ENCODE peak calls at places on chromosome 17, in five cellular contexts. One of them, this sample, is unnamed.

GRCh38 chr17:35416659-35417058 is 15.6 kb downstream of the SLFN12 start:
- DNase-seq in fibroblast of mammary gland: no peak
- DNase-seq in gastrocnemius medialis: no peak
- DNase-seq in A549: no peak
- DNase-seq in OCI-LY7: no peak
- DNase-seq in this sample: no peak

GRCh38 chr17:1375615-1376014 is 24.4 kb downstream of the YWHAE start:
- DNase-seq in fibroblast of mammary gland: no peak
- DNase-seq in gastrocnemius medialis: no peak
- DNase-seq in A549: no peak
- DNase-seq in OCI-LY7: no peak
- DNase-seq in this sample: no peak

GRCh38 chr17:70074236-70074830 is 692 bp upstream of the KCNJ16 start:
- DNase-seq in fibroblast of mammary gland: no peak
- DNase-seq in gastrocnemius medialis: no peak
- DNase-seq in A549: no peak
- DNase-seq in OCI-LY7: no peak
- DNase-seq in this sample: no peak

GRCh38 chr17:28388106-28388505 is 16.6 kb downstream of the SARM1 start:
- DNase-seq in fibroblast of mammary gland: no peak
- DNase-seq in gastrocnemius medialis: no peak
- DNase-seq in A549: no peak
- DNase-seq in OCI-LY7: no peak
- DNase-seq in this sample: no peak

GRCh38 chr17:2964831-2965230 is 98.6 kb downstream of the OR1D5 start:
- DNase-seq in fibroblast of mammary gland: no peak
- DNase-seq in gastrocnemius medialis: no peak
- DNase-seq in A549: no peak
- DNase-seq in OCI-LY7: no peak
- DNase-seq in this sample: no peak

GRCh38 chr17:63350364-63350763 is 95.7 kb downstream of the CYB561 start:
- DNase-seq in fibroblast of mammary gland: no peak
- DNase-seq in gastrocnemius medialis: no peak
- DNase-seq in A549: no peak
- DNase-seq in OCI-LY7: no peak
- DNase-seq in this sample: no peak

GRCh38 chr17:51435171-51435552 is 174.8 kb downstream of the UTP18 start:
- DNase-seq in fibroblast of mammary gland: no peak
- DNase-seq in gastrocnemius medialis: no peak
- DNase-seq in A549: no peak
- DNase-seq in OCI-LY7: no peak
- DNase-seq in this sample: no peak

GRCh38 chr17:38463451-38463858 is 35.2 kb downstream of the ARHGAP23 start:
- DNase-seq in fibroblast of mammary gland: no peak
- DNase-seq in gastrocnemius medialis: peak; percentile 53
- DNase-seq in A549: no peak
- DNase-seq in OCI-LY7: no peak
- DNase-seq in this sample: no peak

GRCh38 chr17:17377071-17377487 is 73.9 kb downstream of the NT5M start:
- DNase-seq in fibroblast of mammary gland: no peak
- DNase-seq in gastrocnemius medialis: no peak
- DNase-seq in A549: no peak
- DNase-seq in OCI-LY7: no peak
- DNase-seq in this sample: no peak

GRCh38 chr17:51120357-51120738 is 320 bp downstream of the SPAG9 start:
- DNase-seq in fibroblast of mammary gland: no peak
- DNase-seq in gastrocnemius medialis: peak; percentile 54
- DNase-seq in A549: peak; percentile 55
- DNase-seq in OCI-LY7: peak; percentile 74
- DNase-seq in this sample: peak; percentile 32

GRCh38 chr17:64296246-64296645 is 33.2 kb upstream of the TEX2 start:
- DNase-seq in fibroblast of mammary gland: no peak
- DNase-seq in gastrocnemius medialis: no peak
- DNase-seq in A549: no peak
- DNase-seq in OCI-LY7: no peak
- DNase-seq in this sample: no peak

GRCh38 chr17:45341389-45342158 is 24.8 kb upstream of the MAP3K14 start:
- DNase-seq in fibroblast of mammary gland: peak; percentile 99
- DNase-seq in gastrocnemius medialis: peak; percentile 33
- DNase-seq in A549: peak; percentile 94
- DNase-seq in OCI-LY7: no peak
- DNase-seq in this sample: peak; percentile 84

GRCh38 chr17:3025421-3026124 is 37.8 kb downstream of the OR1D5 start:
- DNase-seq in fibroblast of mammary gland: no peak
- DNase-seq in gastrocnemius medialis: no peak
- DNase-seq in A549: no peak
- DNase-seq in OCI-LY7: no peak
- DNase-seq in this sample: no peak

GRCh38 chr17:36661047-36661666 is 59.8 kb downstream of the MRM1 start:
- DNase-seq in fibroblast of mammary gland: no peak
- DNase-seq in gastrocnemius medialis: no peak
- DNase-seq in A549: no peak
- DNase-seq in OCI-LY7: no peak
- DNase-seq in this sample: no peak

GRCh38 chr17:41367426-41368075 is 2.1 kb downstream of the KRT33B start:
- DNase-seq in fibroblast of mammary gland: peak; percentile 23
- DNase-seq in gastrocnemius medialis: no peak
- DNase-seq in A549: no peak
- DNase-seq in OCI-LY7: no peak
- DNase-seq in this sample: peak; percentile 34

GRCh38 chr17:6752068-6752909 is 3.6 kb upstream of the XAF1 start:
- DNase-seq in fibroblast of mammary gland: peak; percentile 100
- DNase-seq in gastrocnemius medialis: peak; percentile 36
- DNase-seq in A549: no peak
- DNase-seq in OCI-LY7: no peak
- DNase-seq in this sample: peak; percentile 100

GRCh38 chr17:79923974-79924638 is 84.9 kb upstream of the CBX4 start:
- DNase-seq in fibroblast of mammary gland: no peak
- DNase-seq in gastrocnemius medialis: no peak
- DNase-seq in A549: peak; percentile 77
- DNase-seq in OCI-LY7: peak; percentile 55
- DNase-seq in this sample: peak; percentile 47

GRCh38 chr17:80979547-80980378 is 11.9 kb upstream of the CHMP6 start:
- DNase-seq in fibroblast of mammary gland: no peak
- DNase-seq in gastrocnemius medialis: no peak
- DNase-seq in A549: no peak
- DNase-seq in OCI-LY7: no peak
- DNase-seq in this sample: no peak

GRCh38 chr17:80981929-80982425 is 9.7 kb upstream of the CHMP6 start:
- DNase-seq in fibroblast of mammary gland: no peak
- DNase-seq in gastrocnemius medialis: no peak
- DNase-seq in A549: no peak
- DNase-seq in OCI-LY7: no peak
- DNase-seq in this sample: no peak

GRCh38 chr17:80978499-80979497 is 12.8 kb upstream of the CHMP6 start:
- DNase-seq in fibroblast of mammary gland: no peak
- DNase-seq in gastrocnemius medialis: no peak
- DNase-seq in A549: no peak
- DNase-seq in OCI-LY7: no peak
- DNase-seq in this sample: no peak

GRCh38 chr17:80981062-80981902 is 10.4 kb upstream of the CHMP6 start:
- DNase-seq in fibroblast of mammary gland: no peak
- DNase-seq in gastrocnemius medialis: no peak
- DNase-seq in A549: no peak
- DNase-seq in OCI-LY7: peak; percentile 51
- DNase-seq in this sample: no peak

DNA sequence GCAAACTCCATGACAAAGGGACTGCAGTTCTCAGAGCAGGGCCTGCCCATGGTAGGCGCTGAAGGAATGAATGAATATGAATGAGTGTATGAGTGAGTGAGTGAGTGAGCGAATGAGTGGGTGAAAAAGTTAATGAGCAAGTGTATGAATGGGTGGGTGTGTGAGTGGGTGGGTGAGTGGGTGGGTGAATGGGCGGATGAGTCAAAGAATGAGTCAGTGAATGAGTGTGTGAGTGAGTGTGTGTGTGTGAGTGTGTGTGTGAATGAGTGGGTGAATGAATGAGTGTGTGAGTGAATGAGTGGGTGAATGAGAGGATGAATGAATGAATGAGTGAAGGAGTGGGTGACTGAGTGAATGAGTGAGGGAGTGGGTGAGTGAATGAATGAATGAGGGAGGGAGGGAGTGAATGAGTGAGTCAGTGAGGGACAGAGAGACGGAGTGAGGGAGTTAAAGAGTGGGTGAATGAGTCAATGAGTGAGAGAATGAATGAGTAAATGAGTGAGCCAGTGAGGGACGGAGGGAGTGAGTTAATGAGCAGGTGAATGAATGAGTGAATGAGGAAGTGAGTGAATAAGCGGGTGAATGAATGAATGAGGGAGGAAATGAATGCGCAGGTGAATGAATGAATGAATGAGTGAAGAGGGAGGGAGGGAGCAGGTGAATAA is 11.1 kb upstream of the CHMP6 start:
- DNase-seq in fibroblast of mammary gland: peak; percentile 60
- DNase-seq in gastrocnemius medialis: no peak
- DNase-seq in A549: peak; percentile 48
- DNase-seq in OCI-LY7: no peak
- DNase-seq in this sample: no peak
- H3K4me3 ChIP-seq in fibroblast of mammary gland: no peak overlapping the region
- H3K4me3 ChIP-seq in gastrocnemius medialis: no peak overlapping the region
- H3K4me3 ChIP-seq in A549: peak overlapping the region; percentile 41
- H3K4me3 ChIP-seq in OCI-LY7: no peak overlapping the region
- H3K4me3 ChIP-seq in this sample: no peak overlapping the region

GRCh38 chr17:57323391-57323790 is 67.1 kb downstream of the MSI2 start:
- DNase-seq in fibroblast of mammary gland: no peak
- DNase-seq in gastrocnemius medialis: peak; percentile 34
- DNase-seq in A549: no peak
- DNase-seq in OCI-LY7: no peak
- DNase-seq in this sample: no peak

GRCh38 chr17:57317016-57317415 is 60.7 kb downstream of the MSI2 start:
- DNase-seq in fibroblast of mammary gland: no peak
- DNase-seq in gastrocnemius medialis: no peak
- DNase-seq in A549: no peak
- DNase-seq in OCI-LY7: no peak
- DNase-seq in this sample: no peak

GRCh38 chr17:57316361-57316760 is 60.0 kb downstream of the MSI2 start:
- DNase-seq in fibroblast of mammary gland: no peak
- DNase-seq in gastrocnemius medialis: no peak
- DNase-seq in A549: no peak
- DNase-seq in OCI-LY7: no peak
- DNase-seq in this sample: no peak

GRCh38 chr17:57324060-57324459 is 67.7 kb downstream of the MSI2 start:
- DNase-seq in fibroblast of mammary gland: no peak
- DNase-seq in gastrocnemius medialis: no peak
- DNase-seq in A549: no peak
- DNase-seq in OCI-LY7: no peak
- DNase-seq in this sample: no peak

GRCh38 chr17:57319806-57320205 is 63.5 kb downstream of the MSI2 start:
- DNase-seq in fibroblast of mammary gland: no peak
- DNase-seq in gastrocnemius medialis: no peak
- DNase-seq in A549: no peak
- DNase-seq in OCI-LY7: no peak
- DNase-seq in this sample: no peak
- TF ChIP-seq CTCF in fibroblast of mammary gland: no peak
- TF ChIP-seq CTCF in gastrocnemius medialis: no peak
- TF ChIP-seq CTCF in A549: no peak
- TF ChIP-seq CTCF in OCI-LY7: no peak
- TF ChIP-seq CTCF in this sample: no peak

GRCh38 chr17:11488407-11488806 is 109.9 kb upstream of the DNAH9 start:
- DNase-seq in fibroblast of mammary gland: no peak
- DNase-seq in gastrocnemius medialis: no peak
- DNase-seq in A549: no peak
- DNase-seq in OCI-LY7: no peak
- DNase-seq in this sample: no peak
- H3K4me3 ChIP-seq in fibroblast of mammary gland: no peak overlapping the region
- H3K4me3 ChIP-seq in gastrocnemius medialis: no peak overlapping the region
- H3K4me3 ChIP-seq in A549: no peak overlapping the region
- H3K4me3 ChIP-seq in OCI-LY7: no peak overlapping the region
- H3K4me3 ChIP-seq in this sample: no peak overlapping the region

DNA sequence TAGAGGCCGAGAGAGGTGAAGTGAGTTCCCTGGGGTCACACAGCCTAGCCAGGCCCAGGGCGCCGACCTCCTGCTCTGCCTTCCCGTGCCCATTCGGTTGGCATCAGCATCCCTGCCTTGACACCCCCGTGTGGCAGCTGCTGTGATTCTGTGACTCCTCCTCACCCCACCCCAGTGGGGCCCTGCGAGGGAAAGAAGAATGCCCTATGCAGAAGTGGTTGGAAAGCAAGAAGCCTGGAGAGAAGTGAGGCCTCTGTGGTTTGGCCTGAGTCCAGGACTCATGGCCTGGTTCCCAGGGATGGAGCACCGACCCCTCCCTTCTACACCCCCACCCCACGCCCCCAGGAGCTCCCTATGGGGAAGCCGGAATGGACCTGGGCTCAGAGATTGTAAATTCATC is 296.2 kb downstream of the SEC14L1 start:
- DNase-seq in fibroblast of mammary gland: peak; percentile 81
- DNase-seq in gastrocnemius medialis: no peak
- DNase-seq in A549: no peak
- DNase-seq in OCI-LY7: peak; percentile 51
- DNase-seq in this sample: peak; percentile 88
- TF ChIP-seq CTCF in fibroblast of mammary gland: no peak
- TF ChIP-seq CTCF in gastrocnemius medialis: no peak
- TF ChIP-seq CTCF in A549: no peak
- TF ChIP-seq CTCF in OCI-LY7: peak; percentile 26
- TF ChIP-seq CTCF in this sample: no peak

DNA sequence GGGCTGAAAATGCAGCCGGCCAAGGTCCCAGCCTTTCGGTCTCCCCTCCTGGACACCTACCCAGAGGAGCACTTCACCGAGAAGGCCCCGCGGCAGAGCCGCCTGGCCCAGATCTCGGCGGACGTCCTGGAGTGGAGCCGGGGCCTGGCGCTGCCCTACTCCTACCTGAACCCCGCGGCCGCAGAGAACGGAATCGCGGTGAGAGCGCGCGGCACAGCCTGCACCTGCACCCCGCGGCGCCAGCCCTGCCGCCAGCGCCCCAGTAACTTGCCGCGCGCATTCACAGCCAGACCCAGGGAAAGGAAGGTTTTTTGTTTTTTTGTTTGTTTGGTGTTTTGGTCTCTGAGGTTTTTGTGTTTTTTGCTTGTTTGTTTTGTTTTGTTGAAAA is 15.2 kb downstream of the ALOX12B start:
- DNase-seq in fibroblast of mammary gland: no peak
- DNase-seq in gastrocnemius medialis: no peak
- DNase-seq in A549: no peak
- DNase-seq in OCI-LY7: no peak
- DNase-seq in this sample: no peak
- H3K4me3 ChIP-seq in fibroblast of mammary gland: no peak overlapping the region
- H3K4me3 ChIP-seq in gastrocnemius medialis: no peak overlapping the region
- H3K4me3 ChIP-seq in A549: no peak overlapping the region
- H3K4me3 ChIP-seq in OCI-LY7: no peak overlapping the region
- H3K4me3 ChIP-seq in this sample: no peak overlapping the region

GRCh38 chr17:58517928-58518609 is 3.6 kb upstream of the MTMR4 start:
- DNase-seq in fibroblast of mammary gland: peak; percentile 99
- DNase-seq in gastrocnemius medialis: peak; percentile 100
- DNase-seq in A549: peak; percentile 100
- DNase-seq in OCI-LY7: peak; percentile 100
- DNase-seq in this sample: peak; percentile 100

GRCh38 chr17:58515286-58515685 is 848 bp upstream of the MTMR4 start:
- DNase-seq in fibroblast of mammary gland: no peak
- DNase-seq in gastrocnemius medialis: no peak
- DNase-seq in A549: no peak
- DNase-seq in OCI-LY7: no peak
- DNase-seq in this sample: no peak

GRCh38 chr17:58516644-58517377 is 2.4 kb upstream of the MTMR4 start:
- DNase-seq in fibroblast of mammary gland: no peak
- DNase-seq in gastrocnemius medialis: no peak
- DNase-seq in A549: no peak
- DNase-seq in OCI-LY7: no peak
- DNase-seq in this sample: no peak

GRCh38 chr17:58514795-58515157 is 338 bp upstream of the MTMR4 start:
- DNase-seq in fibroblast of mammary gland: no peak
- DNase-seq in gastrocnemius medialis: no peak
- DNase-seq in A549: no peak
- DNase-seq in OCI-LY7: no peak
- DNase-seq in this sample: no peak

GRCh38 chr17:58517378-58517927 is 3.0 kb upstream of the MTMR4 start:
- DNase-seq in fibroblast of mammary gland: no peak
- DNase-seq in gastrocnemius medialis: no peak
- DNase-seq in A549: no peak
- DNase-seq in OCI-LY7: no peak
- DNase-seq in this sample: no peak
- TF ChIP-seq CTCF in fibroblast of mammary gland: no peak
- TF ChIP-seq CTCF in gastrocnemius medialis: no peak
- TF ChIP-seq CTCF in A549: no peak
- TF ChIP-seq CTCF in OCI-LY7: no peak
- TF ChIP-seq CTCF in this sample: no peak

This sample was measured in fibroblast of villous mesenchyme.